ENCODE peak calls at places on chromosomes 4 and X, in six cellular contexts. C is A549, F is PC-3, D is GM12878, Z is right atrium auricular region, W is psoas muscle. B is an unnamed sample.

GRCh38 chr4:185481390-185481789 is 9.9 kb upstream of the CCDC110 start:
- DNase-seq in C (no peak), F (no peak), D (no peak), Z (no peak), W (no peak), B (no peak)

GRCh38 chr4:139568206-139568969 is 12.4 kb upstream of the SETD7 start:
- DNase-seq in C (no peak), F (no peak), D (no peak), Z (no peak), W (no peak), B (no peak)

GRCh38 chr4:182913621-182914020 is 3.6 kb downstream of the DCTD start:
- DNase-seq in C (no peak), F (no peak), D (no peak), Z (no peak), W (no peak), B (no peak)

GRCh38 chr4:110134269-110134889 is 64.0 kb downstream of the ELOVL6 start:
- DNase-seq in C (no peak), F (no peak), D (no peak), Z (no peak), W (no peak), B (no peak)

GRCh38 chr4:14168919-14169318 is 541.4 kb upstream of the BOD1L1 start:
- DNase-seq in C (peak; percentile 7), F (peak; percentile 97), D (peak; percentile 53), Z (no peak), W (no peak), B (peak; percentile 79)

GRCh38 chrX:72430405-72430968 is 124.8 kb upstream of the CITED1 start:
- DNase-seq in C (no peak), F (peak; percentile 2), D (no peak), Z (no peak), W (no peak), B (no peak)

GRCh38 chrX:128816919-128817318 is 706.4 kb downstream of the SMARCA1 start:
- DNase-seq in C (no peak), F (peak; percentile 7), D (no peak), Z (no peak), W (no peak), B (no peak)

GRCh38 chr4:181753189-181753588 is 490.0 kb upstream of the TENM3 start:
- DNase-seq in C (no peak), F (no peak), D (no peak), Z (no peak), W (no peak), B (no peak)

GRCh38 chr4:52751349-52751911 is at the start of gene ERVMER34-1:
- DNase-seq in C (peak; percentile 39), F (peak; percentile 83), D (no peak), Z (no peak), W (peak; percentile 52), B (peak; percentile 57)

GRCh38 chr4:3128058-3128457 is 53.6 kb downstream of the HTT start:
- DNase-seq in C (no peak), F (no peak), D (no peak), Z (no peak), W (no peak), B (no peak)

GRCh38 chr4:184810720-184811119 is 15.0 kb downstream of the ACSL1 start:
- DNase-seq in C (no peak), F (no peak), D (no peak), Z (no peak), W (peak; percentile 85), B (peak; percentile 66)

GRCh38 chrX:153673398-153674218 is at the start of gene PNCK:
- DNase-seq in C (no peak), F (no peak), D (no peak), Z (no peak), W (no peak), B (no peak)

GRCh38 chrX:9676738-9677097 is 88.9 kb downstream of the GPR143 start:
- DNase-seq in C (no peak), F (no peak), D (no peak), Z (no peak), W (no peak), B (no peak)

GRCh38 chr4:8547108-8547911 is 32.9 kb upstream of the GPR78 start:
- DNase-seq in C (no peak), F (peak; percentile 85), D (no peak), Z (no peak), W (no peak), B (no peak)

GRCh38 chr4:108830509-108831244 is 67.8 kb upstream of the ETNPPL start:
- DNase-seq in C (no peak), F (no peak), D (no peak), Z (no peak), W (peak; percentile 68), B (no peak)

GRCh38 chr4:112881842-112882241 is 167.6 kb upstream of the ANK2 start:
- DNase-seq in C (no peak), F (no peak), D (no peak), Z (no peak), W (peak; percentile 41), B (no peak)

GRCh38 chr4:107366016-107366415 is 329.9 kb upstream of the DKK2 start:
- DNase-seq in C (no peak), F (no peak), D (no peak), Z (no peak), W (no peak), B (no peak)

GRCh38 chr4:186693159-186693815 is 30.4 kb downstream of the FAT1 start:
- DNase-seq in C (peak; percentile 72), F (peak; percentile 90), D (no peak), Z (peak; percentile 85), W (peak; percentile 66), B (no peak)

GRCh38 chrX:41561045-41561444 is 113.9 kb downstream of the NYX start:
- DNase-seq in C (peak; percentile 5), F (peak; percentile 57), D (peak; percentile 17), Z (no peak), W (no peak), B (no peak)

GRCh38 chrX:20309796-20310195 is 43.1 kb upstream of the RPS6KA3 start:
- DNase-seq in C (no peak), F (no peak), D (no peak), Z (no peak), W (no peak), B (no peak)

GRCh38 chrX:130869239-130869638 is 33.8 kb downstream of the ENOX2 start:
- DNase-seq in C (no peak), F (no peak), D (no peak), Z (no peak), W (no peak), B (no peak)

GRCh38 chrX:149691794-149692193 is 20.1 kb upstream of the MAGEA11 start:
- DNase-seq in C (no peak), F (no peak), D (no peak), Z (no peak), W (no peak), B (no peak)

GRCh38 chrX:10158279-10158939 is 1.6 kb downstream of the CLCN4 start:
- DNase-seq in C (peak; percentile 25), F (no peak), D (no peak), Z (no peak), W (peak; percentile 75), B (no peak)

GRCh38 chr4:88981571-88981970 is 75.4 kb downstream of the FAM13A start:
- DNase-seq in C (no peak), F (no peak), D (no peak), Z (no peak), W (no peak), B (no peak)

GRCh38 chr4:138178566-138178965 is 63.6 kb downstream of the SLC7A11 start:
- DNase-seq in C (no peak), F (peak; percentile 19), D (no peak), Z (no peak), W (no peak), B (no peak)

GRCh38 chr4:24965627-24966026 is 52.8 kb upstream of the CCDC149 start:
- DNase-seq in C (no peak), F (no peak), D (no peak), Z (no peak), W (no peak), B (no peak)

GRCh38 chr4:150402968-150403367 is 179.0 kb upstream of the MAB21L2 start:
- DNase-seq in C (no peak), F (no peak), D (no peak), Z (no peak), W (no peak), B (peak; percentile 68)

GRCh38 chr4:182776376-182777058 is 140.7 kb downstream of the DCTD start:
- DNase-seq in C (no peak), F (no peak), D (no peak), Z (no peak), W (no peak), B (no peak)

GRCh38 chr4:151692821-151693504 is 67.8 kb downstream of the GATB start:
- DNase-seq in C (no peak), F (no peak), D (no peak), Z (no peak), W (no peak), B (no peak)

GRCh38 chr4:156711196-156711590 is 260.4 kb downstream of the PDGFC start:
- DNase-seq in C (no peak), F (no peak), D (no peak), Z (no peak), W (no peak), B (no peak)
- H3K4me3 ChIP-seq in C (no peak overlapping the region), F (no peak overlapping the region), D (no peak overlapping the region), Z (no peak overlapping the region), W (no peak overlapping the region), B (no peak overlapping the region)

GRCh38 chr4:55157559-55158277 is 32.3 kb upstream of the KDR start:
- DNase-seq in C (no peak), F (no peak), D (no peak), Z (no peak), W (no peak), B (no peak)

GRCh38 chr4:55159851-55160250 is 34.5 kb upstream of the KDR start:
- DNase-seq in C (no peak), F (no peak), D (no peak), Z (no peak), W (no peak), B (no peak)

GRCh38 chr4:55158957-55159356 is 33.6 kb upstream of the KDR start:
- DNase-seq in C (no peak), F (no peak), D (no peak), Z (no peak), W (no peak), B (no peak)

GRCh38 chr4:55154290-55154880 is 29.0 kb upstream of the KDR start:
- DNase-seq in C (no peak), F (no peak), D (no peak), Z (no peak), W (no peak), B (no peak)

GRCh38 chr4:55154933-55155332 is 29.5 kb upstream of the KDR start:
- DNase-seq in C (no peak), F (no peak), D (no peak), Z (no peak), W (no peak), B (no peak)
- H3K4me1 ChIP-seq in C (no peaks in the 10 kb centered on the region), F (no peaks in the 10 kb centered on the region), D (no peaks in the 10 kb centered on the region), Z (no peaks in the 10 kb centered on the region), W (no peaks in the 10 kb centered on the region), B (no peaks in the 10 kb centered on the region)

GRCh38 chr4:169619958-169620845 is at the start of gene CLCN3:
- DNase-seq in C (peak; percentile 74), F (peak; percentile 98), D (peak; percentile 93), Z (peak; percentile 97), W (peak; percentile 100), B (peak; percentile 100)
- TF ChIP-seq CTCF in C (no peak), F (no peak), D (no peak), Z (no peak), W (no peak), B (no peak)

DNA sequence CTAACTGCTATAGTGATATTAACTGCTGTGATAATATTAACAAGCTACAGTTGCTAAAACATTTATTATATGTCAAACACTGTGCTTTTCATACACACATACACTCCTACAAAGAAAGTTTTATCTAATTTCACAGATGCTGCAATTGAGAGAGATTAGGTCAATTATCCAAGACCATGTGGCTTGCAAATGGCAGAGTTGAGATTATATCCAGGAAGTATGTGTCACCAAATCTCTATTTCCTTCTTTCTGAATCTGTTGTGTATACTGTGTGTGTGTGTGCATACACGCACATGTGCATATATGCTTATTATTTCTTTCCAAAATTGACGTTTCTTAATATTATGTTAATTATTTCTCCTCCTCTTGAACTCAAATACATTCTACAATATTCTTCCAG is 775.9 kb upstream of the FTHL17 start:
- DNase-seq in C (no peak), F (no peak), D (no peak), Z (no peak), W (no peak), B (no peak)
- H3K4me3 ChIP-seq in C (no peak overlapping the region), F (no peak overlapping the region), D (no peak overlapping the region), Z (no peak overlapping the region), W (no peak overlapping the region), B (no peak overlapping the region)